ENCODE peak calls at places on chromosomes 13 and 19, in six cellular contexts. V is neural progenitor cell, Q is mammary epithelial cell, B is DND-41, L is endothelial cell of umbilical vein, N is fibroblast of lung. G is an unnamed sample. For H3K9me3, the result is how much of the 10 kb centered on the place peaks cover.

GRCh38 chr13:22915442-22916082 is 265.2 kb upstream of the SGCG start:
- DNase-seq in V (peak), Q (peak), B (no peak), L (peak), N (peak), G (no peak)

GRCh38 chr13:80572308-80572676 is 231.4 kb upstream of the SPRY2 start:
- DNase-seq in V (no peak), Q (no peak), B (no peak), L (no peak), N (no peak), G (no peak)

GRCh38 chr19:51089786-51090185 is 7.1 kb upstream of the KLK14 start:
- DNase-seq in V (no peak), Q (no peak), B (no peak), L (no peak), N (no peak), G (no peak)

GRCh38 chr13:109152941-109153340 is 523.5 kb downstream of the MYO16 start:
- DNase-seq in V (no peak), Q (no peak), B (no peak), L (no peak), N (peak), G (no peak)

GRCh38 chr19:34172661-34173144 is 399 bp downstream of the LSM14A start:
- DNase-seq in V (peak), Q (no peak), B (no peak), L (no peak), N (no peak), G (no peak)

GRCh38 chr13:40189885-40190655 is 476.4 kb downstream of the FOXO1 start:
- DNase-seq in V (peak), Q (peak), B (no peak), L (peak), N (peak), G (no peak)

GRCh38 chr13:102198418-102199322 is 203.2 kb downstream of the FGF14 start:
- DNase-seq in V (no peak), Q (peak), B (no peak), L (no peak), N (peak), G (no peak)

GRCh38 chr19:30622276-30622675 is 250.1 kb downstream of the ZNF536 start:
- DNase-seq in V (no peak), Q (no peak), B (no peak), L (no peak), N (no peak), G (no peak)

GRCh38 chr19:927044-927706 is 1.3 kb downstream of the ARID3A start:
- DNase-seq in V (peak), Q (no peak), B (no peak), L (no peak), N (no peak), G (no peak)

GRCh38 chr19:42255766-42256750 is 1.1 kb upstream of the ERF start:
- DNase-seq in V (peak), Q (no peak), B (no peak), L (peak), N (peak), G (no peak)

GRCh38 chr19:49064029-49064629 is 489 bp downstream of the NTF4 start:
- DNase-seq in V (peak), Q (peak), B (no peak), L (no peak), N (no peak), G (no peak)

GRCh38 chr19:44570984-44571684 is 41.7 kb upstream of the CEACAM20 start:
- DNase-seq in V (peak), Q (peak), B (peak), L (peak), N (peak), G (no peak)

GRCh38 chr19:49782515-49782914 is 15.7 kb downstream of the AP2A1 start:
- DNase-seq in V (no peak), Q (no peak), B (no peak), L (no peak), N (no peak), G (no peak)

GRCh38 chr13:29556742-29557141 is 38.7 kb downstream of the SLC7A1 start:
- DNase-seq in V (no peak), Q (no peak), B (no peak), L (no peak), N (peak), G (no peak)

GRCh38 chr19:36528194-36528920 is at the start of gene ZNF260:
- DNase-seq in V (peak), Q (peak), B (peak), L (peak), N (peak), G (peak)
- H3K9me3 ChIP-seq in V (under half), Q (under half), B (under half), L (under half), N (under half), G (under half)

GRCh38 chr19:8512991-8513686 is 828 bp downstream of the ZNF414 start:
- DNase-seq in V (no peak), Q (no peak), B (no peak), L (no peak), N (no peak), G (no peak)
- TF ChIP-seq EZH2 in V (no peak), Q (no peak), B (no peak), L (no peak), N (no peak), G (no peak)

GRCh38 chr19:3277649-3278048 is 53.2 kb downstream of the CELF5 start:
- DNase-seq in V (no peak), Q (no peak), B (no peak), L (no peak), N (no peak), G (no peak)
- H3K9me3 ChIP-seq in V (under half), Q (under half), B (under half), L (under half), N (under half), G (under half)

DNA sequence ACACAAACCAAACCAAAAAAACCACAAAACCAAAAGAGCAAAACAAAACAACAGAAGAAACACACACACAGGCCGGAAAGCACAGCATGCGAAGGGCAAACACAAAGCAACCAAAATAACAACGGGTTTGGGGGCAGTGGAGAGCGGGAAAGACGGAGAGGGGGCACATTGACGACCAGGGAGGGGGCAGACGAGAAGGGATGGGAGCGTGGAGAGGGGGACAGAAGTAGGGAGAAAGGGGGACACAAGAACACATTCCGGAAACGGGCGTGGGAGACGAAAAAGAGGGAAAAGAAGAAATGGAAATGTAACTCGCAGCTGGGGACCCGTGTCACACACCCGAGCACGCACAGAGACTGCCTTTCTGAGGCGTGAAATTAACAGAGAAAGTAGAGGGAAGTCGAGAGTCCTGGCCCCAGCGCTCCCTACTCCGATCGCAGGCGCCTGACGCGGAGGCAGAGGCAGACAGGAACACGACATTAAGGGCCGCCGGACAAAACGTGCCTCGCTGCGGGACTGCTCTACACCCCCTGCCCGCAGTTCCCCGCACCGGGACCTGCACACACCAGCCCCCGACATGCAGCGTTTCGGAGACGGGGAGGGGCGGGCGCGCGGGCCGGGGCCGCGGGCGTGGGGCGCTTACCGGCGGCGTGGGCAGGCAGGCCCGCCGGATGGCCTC is 652 bp downstream of the POU4F1 start:
- DNase-seq in V (peak), Q (no peak), B (no peak), L (no peak), N (no peak), G (no peak)
- TF ChIP-seq EZH2 in V (peak), Q (peak), B (no peak), L (peak), N (peak), G (peak)

GRCh38 chr19:12075538-12076139 is 11.1 kb downstream of the ZNF844 start:
- DNase-seq in V (no peak), Q (no peak), B (no peak), L (no peak), N (no peak), G (no peak)

GRCh38 chr19:12077375-12077774 is 12.8 kb downstream of the ZNF844 start:
- DNase-seq in V (no peak), Q (no peak), B (no peak), L (no peak), N (no peak), G (no peak)
- H3K9me3 ChIP-seq in V (half or more), Q (under half), B (half or more), L (under half), N (under half), G (under half)

GRCh38 chr13:99997702-99998219 is 16.2 kb downstream of the ZIC2 start:
- DNase-seq in V (no peak), Q (no peak), B (no peak), L (no peak), N (no peak), G (no peak)
- TF ChIP-seq EZH2 in V (peak), Q (no peak), B (no peak), L (no peak), N (no peak), G (no peak)

GRCh38 chr13:111919826-111920225 is 147.1 kb upstream of the SOX1 start:
- DNase-seq in V (no peak), Q (no peak), B (no peak), L (no peak), N (no peak), G (no peak)
- H3K9me3 ChIP-seq in V (under half), Q (under half), B (under half), L (under half), N (under half), G (under half)

DNA sequence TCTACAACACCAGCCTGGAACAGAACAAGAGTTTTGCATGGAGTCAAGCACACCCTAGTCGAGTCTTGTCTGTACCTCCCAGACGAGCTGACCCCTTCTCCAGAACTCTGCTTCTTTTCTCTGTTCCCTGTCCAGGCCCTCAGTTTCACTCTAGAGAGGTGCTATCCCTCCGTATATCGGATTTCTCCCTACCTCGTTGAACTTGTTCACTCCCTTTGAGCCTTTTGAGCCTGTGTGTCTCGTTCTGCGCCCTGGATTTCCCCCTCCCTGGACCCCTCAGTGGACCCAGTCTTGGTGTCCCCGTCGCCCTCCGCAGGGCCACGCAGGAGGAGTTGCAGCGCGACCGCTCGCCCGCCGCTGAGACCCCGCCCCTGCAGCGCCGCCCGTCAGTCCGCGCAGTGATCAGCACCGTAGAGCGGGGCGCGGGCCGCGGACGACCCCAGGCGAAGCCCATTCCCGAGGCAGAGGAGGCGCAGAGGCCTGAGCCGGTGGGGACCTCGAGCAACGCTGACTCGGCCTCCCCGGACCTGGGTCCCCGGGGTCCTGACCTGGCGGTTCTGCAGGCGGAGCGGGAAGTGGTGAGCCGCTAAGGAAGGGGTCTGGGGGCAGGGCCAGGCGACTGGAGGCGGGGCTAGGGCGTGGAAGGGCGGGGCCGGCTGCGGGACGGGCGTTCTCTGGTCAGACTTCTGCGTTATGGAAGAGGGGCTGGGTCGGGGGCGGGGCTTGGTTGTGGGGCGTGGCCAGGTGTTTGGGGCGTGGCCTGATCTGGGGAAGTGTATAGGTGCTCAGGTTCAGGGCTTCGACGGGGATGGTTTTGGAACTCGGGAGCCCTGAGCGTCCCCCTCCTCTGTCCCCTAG is 5.5 kb downstream of the EPS8L1 start:
- DNase-seq in V (peak), Q (peak), B (no peak), L (peak), N (peak), G (no peak)
- TF ChIP-seq EZH2 in V (no peak), Q (no peak), B (no peak), L (no peak), N (peak), G (no peak)